ENCODE peak calls at places on chromosomes 4 and X, in eight cellular contexts. One of them, this sample, is unnamed.

GRCh38 chr4:26000274-26000950 is 86.4 kb downstream of the SMIM20 start:
- DNase-seq in esophagus squamous epithelium: no peak
- DNase-seq in GM20000: no peak
- DNase-seq in mucosa of descending colon: no peak
- DNase-seq in transverse colon: no peak
- DNase-seq in WERI-Rb-1: no peak
- DNase-seq in tibial nerve: no peak
- DNase-seq in foreskin fibroblast: no peak
- DNase-seq in this sample: no peak

GRCh38 chr4:82900016-82900334 is 560 bp upstream of the THAP9 start:
- DNase-seq in WERI-Rb-1: no peak
- DNase-seq in mucosa of descending colon: no peak
- DNase-seq in transverse colon: no peak
- DNase-seq in esophagus squamous epithelium: no peak
- DNase-seq in GM20000: peak; percentile 16
- DNase-seq in foreskin fibroblast: no peak
- DNase-seq in tibial nerve: no peak
- DNase-seq in this sample: no peak

GRCh38 chr4:175639346-175639745 is 172.7 kb downstream of the GPM6A start:
- DNase-seq in WERI-Rb-1: no peak
- DNase-seq in esophagus squamous epithelium: no peak
- DNase-seq in tibial nerve: no peak
- DNase-seq in mucosa of descending colon: no peak
- DNase-seq in transverse colon: no peak
- DNase-seq in GM20000: no peak
- DNase-seq in foreskin fibroblast: no peak
- DNase-seq in this sample: no peak

GRCh38 chr4:177546745-177547144 is 104.5 kb upstream of the AGA start:
- DNase-seq in esophagus squamous epithelium: no peak
- DNase-seq in foreskin fibroblast: no peak
- DNase-seq in GM20000: no peak
- DNase-seq in transverse colon: no peak
- DNase-seq in WERI-Rb-1: no peak
- DNase-seq in tibial nerve: no peak
- DNase-seq in mucosa of descending colon: no peak
- DNase-seq in this sample: no peak

GRCh38 chr4:8050555-8051206 is 107.9 kb downstream of the ABLIM2 start:
- DNase-seq in esophagus squamous epithelium: no peak
- DNase-seq in transverse colon: peak; percentile 58
- DNase-seq in GM20000: no peak
- DNase-seq in foreskin fibroblast: peak; percentile 12
- DNase-seq in WERI-Rb-1: no peak
- DNase-seq in tibial nerve: peak; percentile 59
- DNase-seq in mucosa of descending colon: peak; percentile 65
- DNase-seq in this sample: peak; percentile 49

GRCh38 chrX:20718592-20718991 is 451.9 kb upstream of the RPS6KA3 start:
- DNase-seq in tibial nerve: no peak
- DNase-seq in WERI-Rb-1: no peak
- DNase-seq in transverse colon: no peak
- DNase-seq in foreskin fibroblast: no peak
- DNase-seq in esophagus squamous epithelium: no peak
- DNase-seq in mucosa of descending colon: no peak
- DNase-seq in GM20000: no peak
- DNase-seq in this sample: no peak

GRCh38 chr4:8675383-8675782 is 82.8 kb downstream of the CPZ start:
- DNase-seq in WERI-Rb-1: no peak
- DNase-seq in esophagus squamous epithelium: no peak
- DNase-seq in transverse colon: no peak
- DNase-seq in foreskin fibroblast: no peak
- DNase-seq in mucosa of descending colon: no peak
- DNase-seq in GM20000: no peak
- DNase-seq in tibial nerve: no peak
- DNase-seq in this sample: peak; percentile 94

GRCh38 chr4:69764311-69764710 is 3.9 kb upstream of the SULT1B1 start:
- DNase-seq in WERI-Rb-1: no peak
- DNase-seq in foreskin fibroblast: no peak
- DNase-seq in transverse colon: no peak
- DNase-seq in GM20000: no peak
- DNase-seq in esophagus squamous epithelium: no peak
- DNase-seq in tibial nerve: no peak
- DNase-seq in mucosa of descending colon: no peak
- DNase-seq in this sample: no peak

GRCh38 chrX:145213504-145213903 is 33.8 kb upstream of the SPANXN1 start:
- DNase-seq in esophagus squamous epithelium: no peak
- DNase-seq in mucosa of descending colon: peak; percentile 1
- DNase-seq in WERI-Rb-1: no peak
- DNase-seq in tibial nerve: no peak
- DNase-seq in foreskin fibroblast: no peak
- DNase-seq in GM20000: no peak
- DNase-seq in transverse colon: no peak
- DNase-seq in this sample: peak; percentile 23

GRCh38 chr4:39043058-39043696 is 11.0 kb upstream of the TMEM156 start:
- DNase-seq in WERI-Rb-1: no peak
- DNase-seq in mucosa of descending colon: no peak
- DNase-seq in tibial nerve: no peak
- DNase-seq in esophagus squamous epithelium: no peak
- DNase-seq in foreskin fibroblast: no peak
- DNase-seq in GM20000: no peak
- DNase-seq in transverse colon: no peak
- DNase-seq in this sample: no peak

GRCh38 chr4:82984459-82984858 is 26.2 kb downstream of the LIN54 start:
- DNase-seq in foreskin fibroblast: peak; percentile 26
- DNase-seq in transverse colon: no peak
- DNase-seq in mucosa of descending colon: no peak
- DNase-seq in WERI-Rb-1: no peak
- DNase-seq in GM20000: no peak
- DNase-seq in tibial nerve: no peak
- DNase-seq in esophagus squamous epithelium: no peak
- DNase-seq in this sample: no peak

GRCh38 chr4:8851321-8852117 is 20.1 kb downstream of the HMX1 start:
- DNase-seq in esophagus squamous epithelium: no peak
- DNase-seq in mucosa of descending colon: no peak
- DNase-seq in foreskin fibroblast: no peak
- DNase-seq in GM20000: no peak
- DNase-seq in tibial nerve: no peak
- DNase-seq in transverse colon: no peak
- DNase-seq in WERI-Rb-1: no peak
- DNase-seq in this sample: no peak

DNA sequence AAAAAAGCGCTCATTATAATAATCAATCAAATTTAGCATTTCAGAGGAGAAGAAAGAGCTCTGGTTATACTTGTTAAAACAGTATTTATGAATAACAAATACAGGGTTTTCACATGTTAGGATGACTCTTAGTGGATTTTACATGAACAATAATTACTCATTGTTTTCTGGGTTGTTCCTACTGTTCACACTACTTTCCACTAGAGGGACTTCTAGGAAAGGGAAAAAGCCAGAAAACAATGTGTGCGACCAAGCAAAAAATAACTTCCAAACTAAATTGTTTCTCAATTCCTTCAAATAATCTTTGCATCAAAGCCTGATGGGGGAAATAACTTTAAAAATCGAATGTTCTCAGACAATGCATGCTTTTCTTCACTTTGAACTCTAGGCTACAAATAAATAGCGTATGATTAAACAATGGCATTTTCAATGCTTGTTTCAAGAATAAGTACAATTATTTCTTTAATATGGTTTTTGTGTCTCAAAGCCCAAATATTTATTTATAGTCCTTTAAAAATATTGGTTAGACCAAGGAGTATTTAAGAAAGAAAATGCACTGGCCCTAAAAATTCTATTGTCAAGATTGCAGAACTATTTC is 72.0 kb upstream of the ETNPPL start:
- DNase-seq in GM20000: peak; percentile 4
- DNase-seq in WERI-Rb-1: no peak
- DNase-seq in esophagus squamous epithelium: no peak
- DNase-seq in tibial nerve: no peak
- DNase-seq in foreskin fibroblast: no peak
- DNase-seq in mucosa of descending colon: no peak
- DNase-seq in transverse colon: no peak
- DNase-seq in this sample: no peak
- TF ChIP-seq CTCF in GM20000: no peak
- TF ChIP-seq CTCF in WERI-Rb-1: peak; percentile 57
- TF ChIP-seq CTCF in esophagus squamous epithelium: peak; percentile 45
- TF ChIP-seq CTCF in tibial nerve: peak; percentile 56
- TF ChIP-seq CTCF in foreskin fibroblast: peak; percentile 59
- TF ChIP-seq CTCF in mucosa of descending colon: no peak
- TF ChIP-seq CTCF in transverse colon: peak; percentile 49
- TF ChIP-seq CTCF in this sample: peak; percentile 68

GRCh38 chrX:88397551-88397950 is 349.5 kb upstream of the CPXCR1 start:
- DNase-seq in WERI-Rb-1: no peak
- DNase-seq in transverse colon: no peak
- DNase-seq in foreskin fibroblast: no peak
- DNase-seq in esophagus squamous epithelium: no peak
- DNase-seq in tibial nerve: no peak
- DNase-seq in GM20000: no peak
- DNase-seq in mucosa of descending colon: no peak
- DNase-seq in this sample: no peak
- TF ChIP-seq CTCF in WERI-Rb-1: no peak
- TF ChIP-seq CTCF in transverse colon: no peak
- TF ChIP-seq CTCF in foreskin fibroblast: no peak
- TF ChIP-seq CTCF in esophagus squamous epithelium: no peak
- TF ChIP-seq CTCF in tibial nerve: no peak
- TF ChIP-seq CTCF in GM20000: no peak
- TF ChIP-seq CTCF in mucosa of descending colon: no peak
- TF ChIP-seq CTCF in this sample: peak; percentile 39

DNA sequence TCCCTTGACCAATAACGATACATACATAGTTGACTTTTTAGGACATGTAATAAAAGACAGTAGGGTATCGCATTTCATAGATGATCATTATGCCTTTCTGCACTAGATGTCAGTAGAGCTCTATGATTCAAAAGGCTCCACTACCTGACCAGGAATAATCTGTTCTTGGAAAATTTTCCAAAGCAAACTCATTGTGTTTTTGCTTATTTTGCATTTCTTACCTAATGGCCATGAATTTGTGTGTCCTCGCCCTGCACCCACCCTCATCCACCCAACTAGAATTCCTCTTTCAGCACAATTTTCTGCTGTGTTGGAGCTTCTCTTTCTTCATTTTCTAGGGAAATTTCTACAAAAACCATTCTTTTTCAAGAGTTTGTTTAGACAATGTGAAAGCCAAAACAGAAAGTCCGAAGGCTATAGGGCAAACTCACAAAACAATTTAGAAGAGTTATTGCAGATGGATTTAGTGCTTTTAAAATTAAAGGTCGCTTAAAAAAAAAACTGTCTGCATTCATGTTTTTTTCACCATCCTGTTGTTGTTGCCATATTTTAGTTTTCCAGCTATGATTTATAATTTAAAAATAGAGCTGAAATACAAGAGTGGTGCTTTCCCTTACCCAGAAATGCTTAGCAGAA is 183.6 kb downstream of the SPATA18 start:
- DNase-seq in esophagus squamous epithelium: no peak
- DNase-seq in GM20000: no peak
- DNase-seq in transverse colon: no peak
- DNase-seq in WERI-Rb-1: no peak
- DNase-seq in foreskin fibroblast: peak; percentile 33
- DNase-seq in tibial nerve: no peak
- DNase-seq in mucosa of descending colon: no peak
- DNase-seq in this sample: no peak
- TF ChIP-seq CTCF in esophagus squamous epithelium: peak; percentile 17
- TF ChIP-seq CTCF in GM20000: no peak
- TF ChIP-seq CTCF in transverse colon: no peak
- TF ChIP-seq CTCF in WERI-Rb-1: no peak
- TF ChIP-seq CTCF in foreskin fibroblast: peak; percentile 27
- TF ChIP-seq CTCF in tibial nerve: peak; percentile 81
- TF ChIP-seq CTCF in mucosa of descending colon: no peak
- TF ChIP-seq CTCF in this sample: peak; percentile 54

DNA sequence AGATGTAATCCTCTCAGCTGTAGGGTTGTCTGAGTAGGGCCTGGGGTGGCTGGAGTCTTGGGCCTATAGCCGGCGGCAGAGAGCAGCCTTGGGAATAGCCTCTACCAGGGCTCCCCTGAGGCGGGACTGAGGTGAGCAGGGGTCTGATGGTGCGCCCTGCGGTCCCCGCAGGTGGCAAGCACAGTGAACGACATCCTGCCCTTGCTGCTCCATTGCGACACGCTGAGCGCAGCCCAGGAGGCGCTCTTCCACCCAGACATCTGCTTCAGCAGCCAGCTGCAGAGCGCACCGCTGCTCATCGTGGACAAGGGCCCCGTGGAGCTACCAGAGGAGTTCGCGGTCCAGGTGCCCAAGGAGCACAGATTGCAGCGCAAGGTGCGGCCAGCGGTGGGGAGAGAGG is 317.0 kb downstream of the ADGRL3 start:
- DNase-seq in tibial nerve: no peak
- DNase-seq in esophagus squamous epithelium: no peak
- DNase-seq in WERI-Rb-1: no peak
- DNase-seq in GM20000: no peak
- DNase-seq in mucosa of descending colon: peak; percentile 62
- DNase-seq in foreskin fibroblast: no peak
- DNase-seq in transverse colon: peak; percentile 33
- DNase-seq in this sample: peak; percentile 54
- TF ChIP-seq CTCF in tibial nerve: no peak
- TF ChIP-seq CTCF in esophagus squamous epithelium: no peak
- TF ChIP-seq CTCF in WERI-Rb-1: no peak
- TF ChIP-seq CTCF in GM20000: no peak
- TF ChIP-seq CTCF in mucosa of descending colon: peak; percentile 8
- TF ChIP-seq CTCF in foreskin fibroblast: no peak
- TF ChIP-seq CTCF in transverse colon: no peak
- TF ChIP-seq CTCF in this sample: peak; percentile 31

GRCh38 chrX:121254336-121254735 is 206.9 kb downstream of the GLUD2 start:
- DNase-seq in esophagus squamous epithelium: no peak
- DNase-seq in mucosa of descending colon: no peak
- DNase-seq in GM20000: no peak
- DNase-seq in tibial nerve: no peak
- DNase-seq in WERI-Rb-1: no peak
- DNase-seq in transverse colon: no peak
- DNase-seq in foreskin fibroblast: no peak
- DNase-seq in this sample: no peak

GRCh38 chrX:121256653-121257052 is 209.2 kb downstream of the GLUD2 start:
- DNase-seq in tibial nerve: no peak
- DNase-seq in foreskin fibroblast: peak; percentile 51
- DNase-seq in transverse colon: no peak
- DNase-seq in esophagus squamous epithelium: no peak
- DNase-seq in WERI-Rb-1: no peak
- DNase-seq in mucosa of descending colon: no peak
- DNase-seq in GM20000: no peak
- DNase-seq in this sample: no peak

GRCh38 chrX:121258545-121258944 is 211.1 kb downstream of the GLUD2 start:
- DNase-seq in WERI-Rb-1: no peak
- DNase-seq in tibial nerve: no peak
- DNase-seq in transverse colon: no peak
- DNase-seq in foreskin fibroblast: no peak
- DNase-seq in mucosa of descending colon: no peak
- DNase-seq in GM20000: no peak
- DNase-seq in esophagus squamous epithelium: no peak
- DNase-seq in this sample: no peak

GRCh38 chrX:121260568-121261240 is 213.3 kb downstream of the GLUD2 start:
- DNase-seq in transverse colon: no peak
- DNase-seq in foreskin fibroblast: peak; percentile 48
- DNase-seq in GM20000: no peak
- DNase-seq in mucosa of descending colon: no peak
- DNase-seq in WERI-Rb-1: no peak
- DNase-seq in tibial nerve: no peak
- DNase-seq in esophagus squamous epithelium: no peak
- DNase-seq in this sample: no peak

GRCh38 chrX:121259170-121259569 is 211.8 kb downstream of the GLUD2 start:
- DNase-seq in WERI-Rb-1: no peak
- DNase-seq in tibial nerve: no peak
- DNase-seq in mucosa of descending colon: no peak
- DNase-seq in esophagus squamous epithelium: no peak
- DNase-seq in foreskin fibroblast: no peak
- DNase-seq in transverse colon: no peak
- DNase-seq in GM20000: no peak
- DNase-seq in this sample: no peak
- TF ChIP-seq CTCF in WERI-Rb-1: no peak
- TF ChIP-seq CTCF in tibial nerve: no peak
- TF ChIP-seq CTCF in mucosa of descending colon: no peak
- TF ChIP-seq CTCF in esophagus squamous epithelium: no peak
- TF ChIP-seq CTCF in foreskin fibroblast: no peak
- TF ChIP-seq CTCF in transverse colon: no peak
- TF ChIP-seq CTCF in GM20000: no peak
- TF ChIP-seq CTCF in this sample: no peak

GRCh38 chrX:29090811-29091210 is 503.6 kb downstream of the IL1RAPL1 start:
- DNase-seq in mucosa of descending colon: no peak
- DNase-seq in esophagus squamous epithelium: no peak
- DNase-seq in GM20000: no peak
- DNase-seq in foreskin fibroblast: no peak
- DNase-seq in transverse colon: no peak
- DNase-seq in tibial nerve: no peak
- DNase-seq in WERI-Rb-1: no peak
- DNase-seq in this sample: no peak
- TF ChIP-seq CTCF in mucosa of descending colon: no peak
- TF ChIP-seq CTCF in esophagus squamous epithelium: peak; percentile 8
- TF ChIP-seq CTCF in GM20000: no peak
- TF ChIP-seq CTCF in foreskin fibroblast: no peak
- TF ChIP-seq CTCF in transverse colon: no peak
- TF ChIP-seq CTCF in tibial nerve: peak; percentile 38
- TF ChIP-seq CTCF in WERI-Rb-1: peak; percentile 47
- TF ChIP-seq CTCF in this sample: peak; percentile 55

This sample was measured in nephron progenitor cell.